ENCODE peak calls at places on chromosome 3, in nine cellular contexts. T is spleen; F is activated naive CD4-positive, alpha-beta T cell treated with anti-CD3 and anti-CD28 coated beads for 36 hours; X is heart right ventricle; G is SW480; N is PC-3; J is foreskin fibroblast; Z is effector CD4-positive, alpha-beta T cell; D is NCI-H1105. V is an unnamed sample.

GRCh38 chr3:51682079-51682478 is 11.0 kb downstream of the TEX264 start:
- DNase-seq in T (peak; percentile 85), F (peak; percentile 87), X (peak; percentile 81), G (peak; percentile 82), N (peak; percentile 93), J (peak; percentile 92), Z (peak; percentile 65), D (peak; percentile 17), V (peak; percentile 30)

GRCh38 chr3:97359958-97360357 is 404.6 kb upstream of the ARL6 start:
- DNase-seq in T (no peak), F (no peak), X (no peak), G (no peak), N (no peak), J (no peak), Z (no peak), D (no peak), V (no peak)

GRCh38 chr3:141360888-141361598 is 7.3 kb upstream of the ZBTB38 start:
- DNase-seq in T (no peak), F (no peak), X (peak; percentile 46), G (peak; percentile 93), N (peak; percentile 78), J (peak; percentile 85), Z (no peak), D (no peak), V (peak; percentile 47)

GRCh38 chr3:140809326-140809725 is 131.5 kb downstream of the TRIM42 start:
- DNase-seq in T (no peak), F (no peak), X (no peak), G (no peak), N (no peak), J (no peak), Z (no peak), D (no peak), V (no peak)

GRCh38 chr3:185926445-185926844 is 11.4 kb downstream of the TRA2B start:
- DNase-seq in T (no peak), F (no peak), X (no peak), G (no peak), N (no peak), J (no peak), Z (no peak), D (no peak), V (no peak)

GRCh38 chr3:157477441-157477840 is 25.8 kb downstream of the VEPH1 start:
- DNase-seq in T (no peak), F (no peak), X (no peak), G (no peak), N (no peak), J (peak; percentile 42), Z (no peak), D (no peak), V (no peak)

GRCh38 chr3:113273011-113273410 is 61.7 kb downstream of the BOC start:
- DNase-seq in T (no peak), F (no peak), X (no peak), G (no peak), N (no peak), J (no peak), Z (no peak), D (no peak), V (no peak)

GRCh38 chr3:150870406-150870805 is 34.8 kb downstream of the MINDY4B start:
- DNase-seq in T (no peak), F (no peak), X (no peak), G (no peak), N (no peak), J (peak; percentile 58), Z (no peak), D (no peak), V (no peak)

GRCh38 chr3:124393340-124393739 is 336.9 kb upstream of the UMPS start:
- DNase-seq in T (no peak), F (no peak), X (no peak), G (no peak), N (no peak), J (no peak), Z (no peak), D (no peak), V (no peak)

GRCh38 chr3:176490357-176490756 is 706.9 kb downstream of the TBL1XR1 start:
- DNase-seq in T (no peak), F (no peak), X (no peak), G (no peak), N (no peak), J (no peak), Z (no peak), D (no peak), V (no peak)

GRCh38 chr3:49313902-49314676 is 25.8 kb downstream of the USP4 start:
- DNase-seq in T (no peak), F (no peak), X (no peak), G (no peak), N (no peak), J (peak; percentile 24), Z (no peak), D (no peak), V (no peak)

GRCh38 chr3:117997201-117998049 is 1037.2 kb downstream of the IGSF11 start:
- DNase-seq in T (peak; percentile 87), F (peak; percentile 62), X (peak; percentile 48), G (peak; percentile 28), N (peak; percentile 81), J (peak; percentile 88), Z (peak; percentile 2), D (peak; percentile 96), V (peak; percentile 79)

GRCh38 chr3:128487813-128488635 is 5.0 kb downstream of the GATA2 start:
- DNase-seq in T (peak; percentile 84), F (peak; percentile 44), X (peak; percentile 94), G (peak; percentile 83), N (peak; percentile 83), J (peak; percentile 95), Z (no peak), D (peak; percentile 80), V (peak; percentile 60)

GRCh38 chr3:64985072-64985471 is 297.3 kb upstream of the ADAMTS9 start:
- DNase-seq in T (no peak), F (no peak), X (no peak), G (no peak), N (no peak), J (no peak), Z (no peak), D (no peak), V (no peak)

GRCh38 chr3:133662256-133662773 is 574 bp upstream of the TOPBP1 start:
- DNase-seq in T (no peak), F (peak; percentile 66), X (no peak), G (peak; percentile 67), N (peak; percentile 23), J (peak; percentile 19), Z (no peak), D (no peak), V (no peak)

GRCh38 chr3:72664576-72664975 is 183.7 kb downstream of the SHQ1 start:
- DNase-seq in T (no peak), F (no peak), X (no peak), G (no peak), N (no peak), J (peak; percentile 38), Z (no peak), D (no peak), V (no peak)

GRCh38 chr3:189655617-189656016 is 24.4 kb downstream of the TP63 start:
- DNase-seq in T (no peak), F (no peak), X (no peak), G (no peak), N (no peak), J (no peak), Z (no peak), D (no peak), V (no peak)

GRCh38 chr3:67531149-67532101 is 123.0 kb downstream of the SUCLG2 start:
- DNase-seq in T (no peak), F (no peak), X (no peak), G (no peak), N (peak; percentile 22), J (peak; percentile 36), Z (no peak), D (no peak), V (no peak)

GRCh38 chr3:128786434-128787020 is 60.5 kb downstream of the RAB7A start:
- DNase-seq in T (no peak), F (no peak), X (no peak), G (no peak), N (no peak), J (peak; percentile 59), Z (no peak), D (no peak), V (no peak)

GRCh38 chr3:30980993-30981392 is 86.5 kb upstream of the GADL1 start:
- DNase-seq in T (no peak), F (no peak), X (no peak), G (no peak), N (no peak), J (no peak), Z (no peak), D (no peak), V (no peak)

GRCh38 chr3:11305509-11305908 is 33.3 kb downstream of the ATG7 start:
- DNase-seq in T (no peak), F (no peak), X (no peak), G (no peak), N (peak; percentile 69), J (no peak), Z (no peak), D (no peak), V (no peak)

GRCh38 chr3:114494498-114494897 is 200.7 kb downstream of the TIGIT start:
- DNase-seq in T (no peak), F (peak; percentile 18), X (no peak), G (no peak), N (no peak), J (no peak), Z (no peak), D (no peak), V (no peak)

GRCh38 chr3:42697326-42698051 is 5.1 kb downstream of the HHATL start:
- DNase-seq in T (no peak), F (no peak), X (no peak), G (no peak), N (no peak), J (no peak), Z (no peak), D (no peak), V (no peak)

GRCh38 chr3:47238017-47238416 is 44.6 kb downstream of the KIF9 start:
- DNase-seq in T (no peak), F (no peak), X (no peak), G (no peak), N (no peak), J (no peak), Z (no peak), D (no peak), V (no peak)

GRCh38 chr3:41447701-41448100 is 248.4 kb downstream of the CTNNB1 start:
- DNase-seq in T (no peak), F (no peak), X (no peak), G (no peak), N (no peak), J (no peak), Z (no peak), D (no peak), V (no peak)

GRCh38 chr3:191372122-191372521 is 41.8 kb upstream of the UTS2B start:
- DNase-seq in T (no peak), F (no peak), X (no peak), G (no peak), N (no peak), J (no peak), Z (no peak), D (no peak), V (no peak)

GRCh38 chr3:127490271-127491023 is 100.1 kb downstream of the TPRA1 start:
- DNase-seq in T (no peak), F (no peak), X (no peak), G (no peak), N (no peak), J (no peak), Z (no peak), D (no peak), V (no peak)

V was measured in NCI-H748 treated with DMSO at 0.1 percent for 48 hours.